ENCODE peak calls at places on chromosomes 5 and 9, in ten cellular contexts. K, L, A, F, I, V, M, C, S and J are unnamed samples.

GRCh38 chr5:33470544-33470943 is 29.8 kb downstream of the TARS1 start:
- DNase-seq in K (no peak), L (no peak), A (no peak), F (peak; percentile 78), I (peak; percentile 51), V (peak; percentile 44), M (peak; percentile 80), C (no peak), S (no peak), J (peak; percentile 79)

GRCh38 chr9:85061969-85062368 is 392.4 kb downstream of the NTRK2 start:
- DNase-seq in K (no peak), L (no peak), A (no peak), F (no peak), I (no peak), V (no peak), M (no peak), C (no peak), S (no peak), J (no peak)

GRCh38 chr5:148584103-148584502 is 70.2 kb downstream of the HTR4 start:
- DNase-seq in K (no peak), L (no peak), A (no peak), F (no peak), I (no peak), V (no peak), M (no peak), C (no peak), S (no peak), J (no peak)

GRCh38 chr9:105835721-105836120 is 141.4 kb downstream of the TMEM38B start:
- DNase-seq in K (no peak), L (no peak), A (no peak), F (no peak), I (no peak), V (peak; percentile 30), M (no peak), C (no peak), S (no peak), J (no peak)

GRCh38 chr9:104808030-104808614 is 44.2 kb downstream of the NIPSNAP3B start:
- DNase-seq in K (no peak), L (no peak), A (no peak), F (peak; percentile 77), I (peak; percentile 40), V (no peak), M (peak; percentile 71), C (no peak), S (no peak), J (peak; percentile 49)

GRCh38 chr5:88799976-88800375 is 83.0 kb downstream of the MEF2C start:
- DNase-seq in K (no peak), L (no peak), A (no peak), F (no peak), I (no peak), V (no peak), M (no peak), C (no peak), S (no peak), J (no peak)

GRCh38 chr5:120155873-120156272 is 308.2 kb upstream of the PRR16 start:
- DNase-seq in K (no peak), L (no peak), A (no peak), F (no peak), I (no peak), V (no peak), M (no peak), C (no peak), S (no peak), J (no peak)

GRCh38 chr5:122311888-122312669 is at the start of gene SNCAIP:
- DNase-seq in K (peak; percentile 31), L (no peak), A (peak; percentile 63), F (peak; percentile 11), I (peak; percentile 47), V (peak; percentile 75), M (peak; percentile 33), C (peak; percentile 74), S (peak; percentile 80), J (peak; percentile 78)

DNA sequence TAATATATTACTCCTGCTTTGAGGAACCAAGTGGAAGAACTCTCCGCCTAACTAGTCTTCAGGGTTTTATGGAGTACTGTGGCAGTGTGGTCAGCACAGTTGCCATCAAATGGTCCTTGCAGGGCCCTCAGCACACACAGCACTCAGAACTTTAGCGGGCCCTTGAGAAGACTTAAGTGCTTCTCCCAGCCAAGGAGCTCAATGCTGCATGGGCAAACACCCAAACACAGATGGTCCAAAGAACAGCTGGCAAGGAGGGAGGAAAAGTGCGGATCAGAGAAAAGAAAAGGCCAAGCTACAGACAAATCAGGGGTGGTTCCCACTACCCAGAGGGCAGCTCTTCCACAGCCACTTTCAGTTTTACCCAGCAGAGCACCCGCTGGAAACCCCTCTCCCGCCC is 98.6 kb downstream of the SPOCK1 start:
- DNase-seq in K (no peak), L (no peak), A (no peak), F (no peak), I (no peak), V (no peak), M (no peak), C (no peak), S (no peak), J (no peak)
- H3K4me3 ChIP-seq in K (no peak overlapping the region), L (no peak overlapping the region), A (no peak overlapping the region), F (no peak overlapping the region), I (no peak overlapping the region), V (no peak overlapping the region), M (no peak overlapping the region), C (no peak overlapping the region), S (no peak overlapping the region), J (no peak overlapping the region)

GRCh38 chr9:37286530-37287175 is 135.8 kb upstream of the GRHPR start:
- DNase-seq in K (no peak), L (no peak), A (no peak), F (no peak), I (no peak), V (no peak), M (no peak), C (no peak), S (no peak), J (no peak)
- H3K4me3 ChIP-seq in K (no peak overlapping the region), L (no peak overlapping the region), A (no peak overlapping the region), F (no peak overlapping the region), I (no peak overlapping the region), V (no peak overlapping the region), M (no peak overlapping the region), C (no peak overlapping the region), S (no peak overlapping the region), J (no peak overlapping the region)

GRCh38 chr5:67003373-67003905 is 193.2 kb downstream of the CD180 start:
- DNase-seq in K (no peak), L (no peak), A (no peak), F (no peak), I (no peak), V (no peak), M (no peak), C (no peak), S (no peak), J (no peak)

GRCh38 chr5:67009028-67009427 is 187.6 kb downstream of the CD180 start:
- DNase-seq in K (no peak), L (no peak), A (no peak), F (no peak), I (no peak), V (no peak), M (no peak), C (no peak), S (no peak), J (no peak)

GRCh38 chr5:67004730-67005350 is 191.8 kb downstream of the CD180 start:
- DNase-seq in K (no peak), L (no peak), A (no peak), F (no peak), I (no peak), V (peak; percentile 28), M (no peak), C (no peak), S (no peak), J (peak; percentile 54)

GRCh38 chr5:67003906-67004729 is 192.5 kb downstream of the CD180 start:
- DNase-seq in K (peak; percentile 91), L (peak; percentile 70), A (peak; percentile 94), F (peak; percentile 91), I (peak; percentile 91), V (peak; percentile 96), M (peak; percentile 82), C (peak; percentile 92), S (peak; percentile 89), J (peak; percentile 83)

DNA sequence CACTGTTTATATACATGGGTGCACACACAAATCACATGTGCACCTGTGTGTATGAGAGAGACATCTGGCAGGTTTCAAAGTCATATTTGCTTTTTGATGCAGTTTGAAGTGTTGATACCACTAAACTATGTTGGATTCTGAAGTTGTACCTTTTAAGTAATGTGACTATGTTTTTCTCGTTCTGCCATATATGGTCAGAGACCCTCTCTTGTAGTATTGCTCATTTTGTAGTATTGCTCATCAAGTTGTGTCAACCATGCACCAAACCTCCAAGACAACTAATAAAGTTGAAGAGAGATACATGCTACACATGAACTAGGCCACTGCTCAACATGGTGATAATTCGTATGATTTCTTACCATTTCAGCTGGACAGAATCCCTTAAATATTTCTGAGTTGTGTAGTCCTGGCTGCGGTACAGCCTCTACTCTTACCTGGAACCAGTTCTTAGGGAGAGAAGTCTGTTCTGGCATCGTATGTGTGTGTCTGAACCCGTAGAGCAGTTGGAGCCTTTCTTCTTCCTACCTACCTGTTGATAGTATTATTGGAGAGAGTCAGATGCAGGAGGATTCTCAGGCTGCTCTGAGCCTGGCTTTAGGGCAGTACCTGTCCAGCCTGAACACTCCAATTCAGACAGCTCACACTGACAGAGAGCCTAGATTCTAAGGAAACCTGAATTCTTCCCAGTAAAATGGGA is 190.3 kb downstream of the CD180 start:
- DNase-seq in K (no peak), L (no peak), A (no peak), F (no peak), I (no peak), V (no peak), M (no peak), C (no peak), S (no peak), J (no peak)
- H3K4me3 ChIP-seq in K (no peak overlapping the region), L (peak overlapping the region; percentile 85), A (no peak overlapping the region), F (no peak overlapping the region), I (no peak overlapping the region), V (peak overlapping the region; percentile 78), M (peak overlapping the region; percentile 74), C (peak overlapping the region; percentile 94), S (no peak overlapping the region), J (peak overlapping the region; percentile 87)

GRCh38 chr5:139403787-139404483 is at the start of gene SPATA24:
- DNase-seq in K (peak; percentile 97), L (peak; percentile 93), A (peak; percentile 98), F (peak; percentile 96), I (peak; percentile 97), V (peak; percentile 99), M (peak; percentile 95), C (peak; percentile 99), S (peak; percentile 94), J (peak; percentile 99)

GRCh38 chr5:139403418-139403786 is 487 bp downstream of the SPATA24 start:
- DNase-seq in K (no peak), L (no peak), A (no peak), F (no peak), I (no peak), V (no peak), M (no peak), C (no peak), S (no peak), J (no peak)

GRCh38 chr5:139406960-139407359 is 3.1 kb upstream of the SPATA24 start:
- DNase-seq in K (no peak), L (no peak), A (no peak), F (no peak), I (no peak), V (no peak), M (no peak), C (no peak), S (no peak), J (no peak)

GRCh38 chr5:139402561-139403158 is 1.2 kb downstream of the SPATA24 start:
- DNase-seq in K (no peak), L (no peak), A (no peak), F (no peak), I (no peak), V (no peak), M (no peak), C (no peak), S (no peak), J (no peak)

DNA sequence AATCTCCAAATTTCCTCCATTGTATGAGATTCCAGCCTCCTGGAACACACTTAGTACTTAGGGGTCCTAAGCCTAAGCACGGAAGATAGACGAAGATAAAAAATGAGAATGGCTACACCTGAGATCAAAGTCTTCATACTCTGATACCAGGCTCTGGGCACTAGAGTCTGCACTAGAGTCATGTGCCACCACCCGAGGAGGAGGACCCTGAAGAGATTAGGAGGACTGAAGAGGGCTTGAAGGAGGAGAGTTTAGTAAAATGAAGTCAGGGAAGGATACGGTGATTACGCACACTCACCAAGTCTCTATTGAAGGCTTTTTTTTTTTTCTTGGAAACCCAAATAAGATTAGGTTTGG is 573 bp upstream of the SPATA24 start:
- DNase-seq in K (no peak), L (no peak), A (no peak), F (no peak), I (no peak), V (no peak), M (no peak), C (no peak), S (no peak), J (no peak)
- H3K4me3 ChIP-seq in K (peak overlapping the region; percentile 45), L (peak overlapping the region; percentile 34), A (peak overlapping the region; percentile 35), F (no peak overlapping the region), I (peak overlapping the region; percentile 69), V (peak overlapping the region; percentile 36), M (peak overlapping the region; percentile 63), C (peak overlapping the region; percentile 15), S (no peak overlapping the region), J (peak overlapping the region; percentile 80)